ENCODE peak calls at places on chromosome X, in seven cellular contexts. Y is GM06990, J is hepatocyte, I is brain microvascular endothelial cell, V is fibroblast of lung, R is K562, N is ovary. Q is an unnamed sample.

GRCh38 chrX:101062171-101062570 is 10.3 kb upstream of the TRMT2B start:
- DNase-seq in Y (no peak), J (no peak), I (no peak), V (peak), R (no peak), N (no peak), Q (peak)

GRCh38 chrX:135489542-135489941 is 30.9 kb upstream of the INTS6L start:
- DNase-seq in Y (peak), J (no peak), I (no peak), V (no peak), R (no peak), N (no peak), Q (no peak)

GRCh38 chrX:47540754-47541538 is 20.1 kb upstream of the ARAF start:
- DNase-seq in Y (no peak), J (peak), I (peak), V (peak), R (peak), N (peak), Q (peak)

GRCh38 chrX:148146121-148146520 is 165.0 kb downstream of the FMR1NB start:
- DNase-seq in Y (no peak), J (no peak), I (no peak), V (no peak), R (no peak), N (no peak), Q (no peak)

GRCh38 chrX:51395807-51396728 is 63.4 kb downstream of the NUDT10 start:
- DNase-seq in Y (peak), J (no peak), I (no peak), V (peak), R (no peak), N (peak), Q (no peak)

GRCh38 chrX:149571770-149572169 is 15.5 kb downstream of the MAGEA9B start:
- DNase-seq in Y (no peak), J (peak), I (no peak), V (no peak), R (peak), N (no peak), Q (no peak)

GRCh38 chrX:41441934-41442823 is 5.0 kb upstream of the NYX start:
- DNase-seq in Y (peak), J (peak), I (peak), V (peak), R (peak), N (peak), Q (peak)

GRCh38 chrX:136652822-136653723 is 5.1 kb downstream of the CD40LG start:
- DNase-seq in Y (no peak), J (no peak), I (no peak), V (no peak), R (no peak), N (no peak), Q (no peak)

GRCh38 chrX:115949900-115950822 is 220.4 kb upstream of the AGTR2 start:
- DNase-seq in Y (peak), J (no peak), I (no peak), V (no peak), R (no peak), N (peak), Q (no peak)

GRCh38 chrX:63561425-63561824 is 210.3 kb upstream of the SPIN4 start:
- DNase-seq in Y (no peak), J (no peak), I (no peak), V (peak), R (peak), N (no peak), Q (no peak)

GRCh38 chrX:120517936-120518335 is 42.8 kb downstream of the CUL4B start:
- DNase-seq in Y (no peak), J (no peak), I (peak), V (peak), R (no peak), N (no peak), Q (peak)

GRCh38 chrX:43973249-43973672 is at the start of gene NDP:
- DNase-seq in Y (no peak), J (peak), I (no peak), V (peak), R (no peak), N (peak), Q (no peak)

DNA sequence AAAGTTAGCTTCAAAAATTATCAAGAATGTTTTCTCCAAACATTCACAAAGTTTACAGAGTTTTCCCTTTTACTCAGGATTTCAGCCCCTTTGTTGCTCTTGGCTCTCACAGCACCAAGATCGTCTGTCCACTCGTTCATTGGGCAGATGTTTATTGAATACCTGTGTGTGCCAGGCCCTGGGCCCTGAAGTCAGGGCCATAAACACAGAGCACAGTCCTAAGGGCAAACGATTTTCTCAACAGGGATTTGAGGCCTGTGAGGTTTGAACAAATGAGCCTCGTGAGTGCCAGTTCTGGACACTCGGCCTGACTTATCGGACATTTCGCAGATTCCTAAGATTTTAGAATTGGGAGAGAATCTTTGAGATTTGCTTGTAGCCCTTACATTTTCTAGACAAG is 142.1 kb downstream of the TBL1X start:
- DNase-seq in Y (no peak), J (no peak), I (no peak), V (no peak), R (no peak), N (no peak), Q (no peak)
- H3K4me3 ChIP-seq in Y (no peak), J (no peak), I (no peak), V (no peak), R (no peak), N (no peak), Q (no peak)

DNA sequence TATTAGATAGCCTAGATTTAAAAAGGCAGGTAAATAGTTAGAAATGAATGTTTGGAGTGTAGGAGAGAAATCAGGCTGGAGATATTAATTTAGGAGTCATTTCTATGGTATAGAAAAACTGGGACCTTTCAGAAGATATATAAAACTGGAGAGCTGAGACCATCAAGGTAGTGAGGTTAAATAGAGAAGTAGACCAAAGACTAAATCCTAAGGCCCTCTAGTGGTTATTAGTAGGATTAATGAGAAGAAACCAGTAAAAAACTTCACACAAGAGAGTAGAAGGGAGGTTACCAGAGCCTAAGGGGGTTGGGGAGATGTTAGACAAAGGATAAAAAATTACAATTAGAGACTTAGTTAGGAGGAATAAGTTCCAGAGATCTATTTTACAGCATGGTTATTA is 351.0 kb upstream of the SPANXN1 start:
- DNase-seq in Y (no peak), J (peak), I (no peak), V (no peak), R (no peak), N (no peak), Q (no peak)
- TF ChIP-seq CTCF in Y (peak), J (peak), I (peak), V (no peak), R (no peak), N (no peak), Q (peak)

GRCh38 chrX:153881281-153881680 is 4.7 kb downstream of the L1CAM start:
- DNase-seq in Y (no peak), J (no peak), I (no peak), V (no peak), R (no peak), N (no peak), Q (no peak)

GRCh38 chrX:153880440-153880815 is 5.5 kb downstream of the L1CAM start:
- DNase-seq in Y (no peak), J (no peak), I (no peak), V (no peak), R (no peak), N (no peak), Q (no peak)

GRCh38 chrX:153878285-153878779 is 7.6 kb downstream of the L1CAM start:
- DNase-seq in Y (no peak), J (no peak), I (no peak), V (no peak), R (no peak), N (no peak), Q (no peak)

GRCh38 chrX:153878969-153879653 is 6.9 kb downstream of the L1CAM start:
- DNase-seq in Y (no peak), J (no peak), I (no peak), V (no peak), R (no peak), N (no peak), Q (no peak)

GRCh38 chrX:153879741-153880439 is 6.1 kb downstream of the L1CAM start:
- DNase-seq in Y (no peak), J (no peak), I (no peak), V (no peak), R (no peak), N (no peak), Q (no peak)
- H3K4me3 ChIP-seq in Y (no peak), J (no peak), I (no peak), V (no peak), R (no peak), N (no peak), Q (no peak)

GRCh38 chrX:13764765-13765164 is 30.2 kb downstream of the OFD1 start:
- DNase-seq in Y (no peak), J (peak), I (peak), V (peak), R (peak), N (no peak), Q (no peak)

GRCh38 chrX:13761606-13762005 is 27.1 kb downstream of the OFD1 start:
- DNase-seq in Y (peak), J (peak), I (no peak), V (no peak), R (no peak), N (no peak), Q (no peak)

GRCh38 chrX:13762015-13762414 is 27.5 kb downstream of the OFD1 start:
- DNase-seq in Y (no peak), J (no peak), I (no peak), V (no peak), R (no peak), N (no peak), Q (no peak)

GRCh38 chrX:13764284-13764683 is 29.7 kb downstream of the OFD1 start:
- DNase-seq in Y (no peak), J (no peak), I (no peak), V (no peak), R (no peak), N (no peak), Q (no peak)

GRCh38 chrX:13763489-13763888 is 28.9 kb downstream of the OFD1 start:
- DNase-seq in Y (no peak), J (no peak), I (no peak), V (no peak), R (no peak), N (no peak), Q (no peak)
- TF ChIP-seq CTCF in Y (no peak), J (no peak), I (no peak), V (no peak), R (no peak), N (no peak), Q (no peak)

GRCh38 chrX:141180851-141181250 is 3.9 kb upstream of the LDOC1 start:
- DNase-seq in Y (no peak), J (no peak), I (no peak), V (no peak), R (no peak), N (no peak), Q (no peak)

GRCh38 chrX:141176586-141177451 is at the start of gene LDOC1:
- DNase-seq in Y (peak), J (peak), I (peak), V (peak), R (peak), N (peak), Q (peak)

GRCh38 chrX:141175786-141176185 is 1.1 kb downstream of the LDOC1 start:
- DNase-seq in Y (no peak), J (no peak), I (no peak), V (no peak), R (no peak), N (no peak), Q (no peak)
- H3K4me3 ChIP-seq in Y (no peak), J (peak), I (peak), V (peak), R (no peak), N (peak), Q (peak)

GRCh38 chrX:68945603-68946228 is 116.9 kb downstream of the EFNB1 start:
- DNase-seq in Y (no peak), J (no peak), I (peak), V (peak), R (peak), N (no peak), Q (peak)
- TF ChIP-seq CTCF in Y (peak), J (no peak), I (peak), V (peak), R (peak), N (no peak), Q (peak)

GRCh38 chrX:40083979-40084359 is 13.8 kb downstream of the BCOR start:
- DNase-seq in Y (no peak), J (no peak), I (no peak), V (no peak), R (no peak), N (no peak), Q (no peak)
- H3K4me3 ChIP-seq in Y (no peak), J (peak), I (peak), V (peak), R (peak), N (peak), Q (no peak)

DNA sequence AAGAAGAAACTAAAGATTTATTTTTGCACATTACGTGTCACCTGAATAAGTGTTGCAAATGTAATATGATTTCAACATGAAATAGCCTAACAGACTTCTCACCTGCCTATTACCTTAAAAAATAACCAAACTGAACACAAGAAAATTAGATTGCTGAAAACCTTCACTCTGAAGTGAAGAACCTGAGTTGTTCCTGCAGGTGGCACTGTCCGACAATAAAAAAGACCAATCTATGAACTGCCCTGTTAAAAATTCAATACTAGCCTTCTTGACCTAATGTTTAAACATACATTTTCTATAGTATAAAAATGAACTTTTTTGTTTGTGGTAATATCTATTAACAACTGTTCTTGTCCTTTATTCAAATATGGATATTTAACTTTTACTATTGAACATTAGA is 69.2 kb upstream of the PNPLA4 start:
- DNase-seq in Y (no peak), J (peak), I (peak), V (peak), R (peak), N (no peak), Q (peak)
- TF ChIP-seq CTCF in Y (peak), J (peak), I (peak), V (peak), R (peak), N (peak), Q (peak)

GRCh38 chrX:15680401-15680800 is 15.8 kb upstream of the CLTRN start:
- DNase-seq in Y (peak), J (peak), I (peak), V (peak), R (no peak), N (no peak), Q (peak)

GRCh38 chrX:15683193-15683592 is 18.6 kb upstream of the CLTRN start:
- DNase-seq in Y (no peak), J (no peak), I (no peak), V (no peak), R (peak), N (no peak), Q (no peak)

GRCh38 chrX:15675490-15675921 is 10.9 kb upstream of the CLTRN start:
- DNase-seq in Y (peak), J (peak), I (peak), V (no peak), R (peak), N (peak), Q (no peak)

GRCh38 chrX:15678339-15678738 is 13.7 kb upstream of the CLTRN start:
- DNase-seq in Y (no peak), J (no peak), I (no peak), V (no peak), R (no peak), N (no peak), Q (no peak)

DNA sequence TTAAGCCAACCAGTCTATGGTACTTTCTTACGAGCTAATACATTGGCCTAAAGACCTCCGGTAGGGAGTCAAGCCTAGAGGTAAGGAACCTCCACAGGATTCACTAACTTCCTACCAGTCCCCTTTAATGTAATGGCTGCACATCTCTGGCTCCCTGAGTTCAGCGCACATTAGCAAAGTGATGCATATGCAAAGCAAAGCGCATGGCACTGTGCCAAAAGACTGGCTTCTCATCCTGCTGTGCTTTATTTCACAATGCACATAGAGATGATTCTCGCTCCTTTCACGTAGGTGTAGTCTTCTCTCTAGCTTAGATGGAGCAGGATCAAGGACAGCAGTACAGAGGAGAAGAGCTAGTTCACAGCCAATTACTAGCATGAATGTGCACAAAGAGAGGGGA is 14.6 kb upstream of the CLTRN start:
- DNase-seq in Y (no peak), J (no peak), I (no peak), V (peak), R (no peak), N (no peak), Q (no peak)
- H3K4me3 ChIP-seq in Y (no peak), J (no peak), I (no peak), V (no peak), R (no peak), N (no peak), Q (no peak)

GRCh38 chrX:5233830-5234229 is 994.8 kb downstream of the NLGN4X start:
- DNase-seq in Y (no peak), J (no peak), I (no peak), V (no peak), R (no peak), N (no peak), Q (no peak)

GRCh38 chrX:5236749-5237148 is 991.9 kb downstream of the NLGN4X start:
- DNase-seq in Y (no peak), J (no peak), I (no peak), V (no peak), R (no peak), N (no peak), Q (no peak)

DNA sequence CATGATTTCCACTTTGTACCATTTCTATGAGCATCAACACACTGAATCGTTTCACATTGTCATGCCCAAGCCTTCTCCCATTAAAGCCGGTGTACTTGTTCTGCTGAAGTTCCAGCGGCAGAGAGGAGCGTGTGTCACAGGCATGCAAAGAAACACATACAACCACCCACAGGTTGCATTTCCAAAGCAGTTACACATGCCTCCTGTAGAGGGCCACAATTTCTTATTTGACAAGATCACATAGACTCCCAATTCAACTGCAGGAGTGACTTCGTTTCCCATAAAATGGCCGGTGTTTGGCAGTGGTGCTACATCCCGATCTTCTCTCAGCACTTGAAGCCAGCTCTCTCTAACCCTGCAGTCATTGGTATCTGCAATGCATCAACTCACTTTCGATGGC is 992.6 kb downstream of the NLGN4X start:
- DNase-seq in Y (no peak), J (peak), I (no peak), V (no peak), R (no peak), N (no peak), Q (no peak)
- TF ChIP-seq CTCF in Y (no peak), J (no peak), I (no peak), V (no peak), R (no peak), N (no peak), Q (no peak)